ENCODE peak calls at places on chromosome X, in five cellular contexts. One of them, this sample, is unnamed.

GRCh38 chrX:154019633-154020499 is at the start of gene IRAK1:
- DNase-seq in lower lobe of right lung: peak
- DNase-seq in SK-N-SH: peak
- DNase-seq in CD8-positive, alpha-beta T cell: peak
- DNase-seq in tibial artery: peak
- DNase-seq in this sample: peak

GRCh38 chrX:127519323-127519722 is 532.9 kb downstream of the ACTRT1 start:
- DNase-seq in CD8-positive, alpha-beta T cell: no peak
- DNase-seq in tibial artery: no peak
- DNase-seq in SK-N-SH: no peak
- DNase-seq in lower lobe of right lung: no peak
- DNase-seq in this sample: no peak

GRCh38 chrX:24242649-24243556 is 71.0 kb downstream of the SUPT20HL2 start:
- DNase-seq in tibial artery: peak
- DNase-seq in lower lobe of right lung: no peak
- DNase-seq in SK-N-SH: no peak
- DNase-seq in CD8-positive, alpha-beta T cell: no peak
- DNase-seq in this sample: no peak

GRCh38 chrX:18898091-18898490 is 85.8 kb downstream of the PHKA2 start:
- DNase-seq in SK-N-SH: no peak
- DNase-seq in tibial artery: no peak
- DNase-seq in lower lobe of right lung: no peak
- DNase-seq in CD8-positive, alpha-beta T cell: no peak
- DNase-seq in this sample: no peak

GRCh38 chrX:47796433-47796906 is 40.2 kb upstream of the ZNF81 start:
- DNase-seq in CD8-positive, alpha-beta T cell: no peak
- DNase-seq in lower lobe of right lung: no peak
- DNase-seq in tibial artery: no peak
- DNase-seq in SK-N-SH: no peak
- DNase-seq in this sample: no peak

GRCh38 chrX:72245461-72246089 is 6.7 kb upstream of the ERCC6L start:
- DNase-seq in SK-N-SH: peak
- DNase-seq in CD8-positive, alpha-beta T cell: peak
- DNase-seq in lower lobe of right lung: peak
- DNase-seq in tibial artery: peak
- DNase-seq in this sample: peak

GRCh38 chrX:39762266-39762841 is 335.4 kb downstream of the BCOR start:
- DNase-seq in SK-N-SH: no peak
- DNase-seq in lower lobe of right lung: no peak
- DNase-seq in CD8-positive, alpha-beta T cell: no peak
- DNase-seq in tibial artery: no peak
- DNase-seq in this sample: no peak

GRCh38 chrX:78329486-78329885 is 2.1 kb upstream of the CYSLTR1 start:
- DNase-seq in tibial artery: no peak
- DNase-seq in lower lobe of right lung: no peak
- DNase-seq in SK-N-SH: no peak
- DNase-seq in CD8-positive, alpha-beta T cell: no peak
- DNase-seq in this sample: no peak

GRCh38 chrX:48966796-48967579 is 4.7 kb downstream of the KCND1 start:
- DNase-seq in lower lobe of right lung: no peak
- DNase-seq in CD8-positive, alpha-beta T cell: no peak
- DNase-seq in SK-N-SH: no peak
- DNase-seq in tibial artery: no peak
- DNase-seq in this sample: no peak

GRCh38 chrX:12360389-12360788 is 222.1 kb downstream of the FRMPD4 start:
- DNase-seq in tibial artery: no peak
- DNase-seq in SK-N-SH: no peak
- DNase-seq in CD8-positive, alpha-beta T cell: no peak
- DNase-seq in lower lobe of right lung: no peak
- DNase-seq in this sample: no peak

GRCh38 chrX:13891367-13892146 is 74.7 kb upstream of the GPM6B start:
- DNase-seq in CD8-positive, alpha-beta T cell: no peak
- DNase-seq in lower lobe of right lung: no peak
- DNase-seq in tibial artery: no peak
- DNase-seq in SK-N-SH: no peak
- DNase-seq in this sample: no peak

GRCh38 chrX:128408842-128409241 is 356.6 kb upstream of the ACTRT1 start:
- DNase-seq in lower lobe of right lung: no peak
- DNase-seq in tibial artery: no peak
- DNase-seq in SK-N-SH: no peak
- DNase-seq in CD8-positive, alpha-beta T cell: no peak
- DNase-seq in this sample: no peak

GRCh38 chrX:101257448-101258259 is 33.5 kb downstream of the TAF7L start:
- DNase-seq in CD8-positive, alpha-beta T cell: no peak
- DNase-seq in tibial artery: no peak
- DNase-seq in SK-N-SH: no peak
- DNase-seq in lower lobe of right lung: no peak
- DNase-seq in this sample: no peak

GRCh38 chrX:131626681-131627296 is 82.9 kb downstream of the OR13H1 start:
- DNase-seq in SK-N-SH: peak
- DNase-seq in CD8-positive, alpha-beta T cell: no peak
- DNase-seq in lower lobe of right lung: no peak
- DNase-seq in tibial artery: no peak
- DNase-seq in this sample: no peak

GRCh38 chrX:129984196-129984962 is 1.9 kb downstream of the BCORL1 start:
- DNase-seq in SK-N-SH: peak
- DNase-seq in lower lobe of right lung: peak
- DNase-seq in CD8-positive, alpha-beta T cell: no peak
- DNase-seq in tibial artery: peak
- DNase-seq in this sample: peak

GRCh38 chrX:154049209-154050112 is 29.8 kb upstream of the IRAK1 start:
- DNase-seq in CD8-positive, alpha-beta T cell: no peak
- DNase-seq in tibial artery: no peak
- DNase-seq in lower lobe of right lung: no peak
- DNase-seq in SK-N-SH: no peak
- DNase-seq in this sample: no peak

GRCh38 chrX:130100180-130100579 is 10.1 kb downstream of the ELF4 start:
- DNase-seq in SK-N-SH: no peak
- DNase-seq in lower lobe of right lung: no peak
- DNase-seq in tibial artery: peak
- DNase-seq in CD8-positive, alpha-beta T cell: no peak
- DNase-seq in this sample: no peak

GRCh38 chrX:129931411-129932136 is 25.6 kb downstream of the UTP14A start:
- DNase-seq in SK-N-SH: peak
- DNase-seq in tibial artery: peak
- DNase-seq in lower lobe of right lung: peak
- DNase-seq in CD8-positive, alpha-beta T cell: peak
- DNase-seq in this sample: peak

GRCh38 chrX:133412246-133412645 is 3.0 kb downstream of the GPC4 start:
- DNase-seq in SK-N-SH: no peak
- DNase-seq in CD8-positive, alpha-beta T cell: no peak
- DNase-seq in lower lobe of right lung: no peak
- DNase-seq in tibial artery: no peak
- DNase-seq in this sample: no peak

GRCh38 chrX:71998836-71999509 is 88.3 kb downstream of the NHSL2 start:
- DNase-seq in lower lobe of right lung: no peak
- DNase-seq in CD8-positive, alpha-beta T cell: peak
- DNase-seq in tibial artery: peak
- DNase-seq in SK-N-SH: peak
- DNase-seq in this sample: peak

GRCh38 chrX:152878976-152879755 is 18.7 kb upstream of the ZNF185 start:
- DNase-seq in tibial artery: no peak
- DNase-seq in SK-N-SH: no peak
- DNase-seq in CD8-positive, alpha-beta T cell: no peak
- DNase-seq in lower lobe of right lung: no peak
- DNase-seq in this sample: no peak

GRCh38 chrX:55132416-55132815 is 43.6 kb downstream of the PAGE2 start:
- DNase-seq in tibial artery: no peak
- DNase-seq in SK-N-SH: no peak
- DNase-seq in CD8-positive, alpha-beta T cell: no peak
- DNase-seq in lower lobe of right lung: no peak
- DNase-seq in this sample: no peak

GRCh38 chrX:134683351-134683750 is 25.1 kb upstream of the PLAC1 start:
- DNase-seq in tibial artery: no peak
- DNase-seq in CD8-positive, alpha-beta T cell: no peak
- DNase-seq in SK-N-SH: peak
- DNase-seq in lower lobe of right lung: no peak
- DNase-seq in this sample: no peak

GRCh38 chrX:41661366-41662095 is 27.2 kb upstream of the GPR34 start:
- DNase-seq in lower lobe of right lung: no peak
- DNase-seq in CD8-positive, alpha-beta T cell: no peak
- DNase-seq in SK-N-SH: no peak
- DNase-seq in tibial artery: no peak
- DNase-seq in this sample: peak

GRCh38 chrX:110412971-110413726 is 54.5 kb downstream of the RTL9 start:
- DNase-seq in lower lobe of right lung: peak
- DNase-seq in tibial artery: peak
- DNase-seq in CD8-positive, alpha-beta T cell: peak
- DNase-seq in SK-N-SH: peak
- DNase-seq in this sample: peak

GRCh38 chrX:107716045-107716684 is 59.4 kb downstream of the TSC22D3 start:
- DNase-seq in SK-N-SH: peak
- DNase-seq in lower lobe of right lung: peak
- DNase-seq in CD8-positive, alpha-beta T cell: no peak
- DNase-seq in tibial artery: no peak
- DNase-seq in this sample: peak

DNA sequence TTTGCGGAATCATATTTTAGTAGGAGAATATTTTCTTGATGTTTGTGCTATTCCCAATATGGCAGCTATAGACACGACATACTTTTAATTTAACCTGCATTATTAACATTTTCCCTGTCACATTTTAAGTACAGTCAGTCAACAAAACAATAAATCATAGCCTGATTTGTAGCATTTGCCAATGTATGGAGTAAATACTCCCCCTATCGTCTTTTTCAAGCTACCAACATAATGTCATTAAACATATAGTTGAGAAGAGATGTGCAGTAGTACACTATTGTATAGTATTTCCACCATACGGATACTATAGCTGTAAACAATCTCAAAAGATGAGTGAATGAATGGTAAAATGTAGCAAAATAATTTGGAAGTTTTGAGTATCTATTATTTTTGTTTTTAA is 303.7 kb upstream of the MAGEB2 start:
- DNase-seq in lower lobe of right lung: no peak
- DNase-seq in tibial artery: no peak
- DNase-seq in CD8-positive, alpha-beta T cell: no peak
- DNase-seq in SK-N-SH: no peak
- DNase-seq in this sample: no peak
- TF ChIP-seq CTCF in lower lobe of right lung: no peak
- TF ChIP-seq CTCF in tibial artery: no peak
- TF ChIP-seq CTCF in CD8-positive, alpha-beta T cell: no peak
- TF ChIP-seq CTCF in SK-N-SH: peak
- TF ChIP-seq CTCF in this sample: no peak

GRCh38 chrX:103063191-103063845 is 653 bp downstream of the BEX1 start:
- DNase-seq in CD8-positive, alpha-beta T cell: no peak
- DNase-seq in SK-N-SH: peak
- DNase-seq in lower lobe of right lung: no peak
- DNase-seq in tibial artery: no peak
- DNase-seq in this sample: peak
- H3K4me3 ChIP-seq in CD8-positive, alpha-beta T cell: no peak
- H3K4me3 ChIP-seq in SK-N-SH: peak
- H3K4me3 ChIP-seq in lower lobe of right lung: peak
- H3K4me3 ChIP-seq in tibial artery: peak
- H3K4me3 ChIP-seq in this sample: peak

DNA sequence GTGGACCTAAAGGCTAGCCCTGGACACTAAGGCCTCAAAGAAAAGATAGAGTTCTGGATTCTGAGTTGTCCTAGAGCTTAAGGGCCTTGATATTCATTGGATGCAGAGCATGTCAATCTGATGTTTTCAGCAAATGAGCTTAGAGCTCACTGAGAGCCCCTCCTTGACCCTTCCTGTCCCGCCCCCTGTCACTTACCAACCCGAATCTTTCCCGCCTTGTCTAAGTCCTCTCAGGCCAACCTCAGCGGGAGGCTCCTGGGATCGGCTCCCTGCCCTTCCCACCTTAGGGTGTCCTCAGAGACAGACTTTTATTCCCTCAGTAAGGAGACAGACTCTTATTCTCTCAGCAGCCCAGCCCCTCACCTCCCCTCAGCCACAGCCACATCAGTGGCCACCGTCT is at the start of gene CT47C1:
- DNase-seq in lower lobe of right lung: no peak
- DNase-seq in tibial artery: no peak
- DNase-seq in SK-N-SH: no peak
- DNase-seq in CD8-positive, alpha-beta T cell: no peak
- DNase-seq in this sample: no peak
- TF ChIP-seq CTCF in lower lobe of right lung: no peak
- TF ChIP-seq CTCF in tibial artery: no peak
- TF ChIP-seq CTCF in SK-N-SH: no peak
- TF ChIP-seq CTCF in CD8-positive, alpha-beta T cell: no peak
- TF ChIP-seq CTCF in this sample: no peak

DNA sequence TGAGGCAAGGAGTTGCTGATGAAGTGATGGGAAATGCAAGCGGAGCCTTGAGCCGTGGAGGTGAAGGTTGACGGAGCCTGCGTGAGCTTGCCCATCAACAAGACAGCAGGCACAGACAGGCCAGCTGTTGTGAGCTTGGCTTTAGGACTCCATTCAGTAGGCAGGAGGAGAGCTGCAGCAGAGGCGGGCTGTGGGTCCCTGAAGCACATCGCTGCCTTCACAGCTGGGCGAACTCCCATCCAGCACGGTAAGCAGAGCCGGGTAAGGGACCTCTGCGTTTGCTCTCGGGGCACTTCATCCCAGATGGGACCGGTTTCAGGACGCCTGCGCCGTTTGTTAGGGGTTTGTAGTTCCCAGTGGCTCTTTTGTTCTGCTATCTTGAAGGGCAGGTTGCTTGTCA is 54.8 kb upstream of the CLDN34 start:
- DNase-seq in lower lobe of right lung: no peak
- DNase-seq in SK-N-SH: peak
- DNase-seq in CD8-positive, alpha-beta T cell: no peak
- DNase-seq in tibial artery: no peak
- DNase-seq in this sample: no peak
- H3K4me3 ChIP-seq in lower lobe of right lung: no peak
- H3K4me3 ChIP-seq in SK-N-SH: no peak
- H3K4me3 ChIP-seq in CD8-positive, alpha-beta T cell: no peak
- H3K4me3 ChIP-seq in tibial artery: no peak
- H3K4me3 ChIP-seq in this sample: no peak

GRCh38 chrX:34058005-34058404 is 74.1 kb downstream of the FAM47A start:
- DNase-seq in lower lobe of right lung: no peak
- DNase-seq in CD8-positive, alpha-beta T cell: no peak
- DNase-seq in tibial artery: no peak
- DNase-seq in SK-N-SH: no peak
- DNase-seq in this sample: no peak
- TF ChIP-seq CTCF in lower lobe of right lung: no peak
- TF ChIP-seq CTCF in CD8-positive, alpha-beta T cell: no peak
- TF ChIP-seq CTCF in tibial artery: no peak
- TF ChIP-seq CTCF in SK-N-SH: no peak
- TF ChIP-seq CTCF in this sample: peak